ENCODE peak calls at places on chromosome 22, in five cellular contexts. Z is H7, A is astrocyte of the spinal cord, J is H54, I is GM10248. R is an unnamed sample.

GRCh38 chr22:50190182-50190951 is 4.7 kb downstream of the TRABD start:
- DNase-seq in Z (peak), A (peak), J (no peak), I (peak), R (peak)

GRCh38 chr22:44424867-44425351 is 73.1 kb downstream of the RTL6 start:
- DNase-seq in Z (peak), A (no peak), J (no peak), I (no peak), R (no peak)

GRCh38 chr22:38788417-38788816 is 5.5 kb downstream of the DNAL4 start:
- DNase-seq in Z (no peak), A (peak), J (no peak), I (no peak), R (peak)

GRCh38 chr22:46127556-46127955 is 22.8 kb upstream of the PPARA start:
- DNase-seq in Z (no peak), A (no peak), J (no peak), I (no peak), R (no peak)

GRCh38 chr22:35306350-35306967 is 6.8 kb downstream of the TOM1 start:
- DNase-seq in Z (no peak), A (no peak), J (no peak), I (no peak), R (peak)

GRCh38 chr22:32202539-32203180 is 2.2 kb downstream of the RFPL2 start:
- DNase-seq in Z (peak), A (peak), J (peak), I (peak), R (peak)

GRCh38 chr22:24521791-24522245 is 26.7 kb downstream of the UPB1 start:
- DNase-seq in Z (peak), A (peak), J (peak), I (peak), R (peak)

GRCh38 chr22:46754110-46754799 is 8.2 kb upstream of the TBC1D22A start:
- DNase-seq in Z (no peak), A (peak), J (peak), I (peak), R (peak)

GRCh38 chr22:38872831-38873248 is 824 bp upstream of the CBX6 start:
- DNase-seq in Z (peak), A (peak), J (peak), I (no peak), R (no peak)

R was measured in A673.